ENCODE peak calls at places on chromosomes 13 and 19, in ten cellular contexts. L is heart left ventricle; Y is right atrium auricular region; J is IMR-90; H is left ventricle myocardium inferior; K is CD8-positive, alpha-beta T cell; E is Caco-2; T is BE2C; N is fibroblast of mammary gland; B is K562. C is an unnamed sample.

GRCh38 chr19:6181119-6181518 is 45.7 kb downstream of the ACSBG2 start:
- DNase-seq in L (no peak), Y (no peak), J (no peak), H (no peak), K (no peak), E (no peak), T (no peak), N (no peak), B (no peak), C (no peak)

GRCh38 chr19:40716031-40716654 is 543 bp downstream of the COQ8B start:
- DNase-seq in L (peak; percentile 40), Y (peak; percentile 75), J (peak; percentile 95), H (no peak), K (peak; percentile 64), E (peak; percentile 24), T (peak; percentile 53), N (peak; percentile 97), B (peak; percentile 55), C (no peak)

GRCh38 chr13:101490400-101491015 is 38.0 kb downstream of the ITGBL1 start:
- DNase-seq in L (no peak), Y (no peak), J (no peak), H (no peak), K (no peak), E (no peak), T (no peak), N (peak; percentile 44), B (no peak), C (no peak)

GRCh38 chr13:94173312-94173854 is 306.1 kb downstream of the DCT start:
- DNase-seq in L (no peak), Y (no peak), J (peak; percentile 86), H (no peak), K (no peak), E (no peak), T (no peak), N (peak; percentile 90), B (no peak), C (peak; percentile 56)

GRCh38 chr19:55099557-55100506 is 17.6 kb downstream of the PPP1R12C start:
- DNase-seq in L (no peak), Y (no peak), J (no peak), H (no peak), K (no peak), E (peak; percentile 64), T (no peak), N (no peak), B (peak; percentile 15), C (peak; percentile 22)

GRCh38 chr19:31331536-31331935 is 17.7 kb downstream of the TSHZ3 start:
- DNase-seq in L (no peak), Y (no peak), J (no peak), H (no peak), K (no peak), E (no peak), T (no peak), N (no peak), B (no peak), C (no peak)

GRCh38 chr13:28059214-28059613 is 41.2 kb downstream of the FLT3 start:
- DNase-seq in L (no peak), Y (no peak), J (peak; percentile 15), H (no peak), K (peak; percentile 15), E (peak; percentile 78), T (peak; percentile 51), N (peak; percentile 38), B (peak; percentile 44), C (peak; percentile 26)

GRCh38 chr19:9075064-9075964 is 11.5 kb upstream of the OR1M1 start:
- DNase-seq in L (peak; percentile 53), Y (peak; percentile 73), J (peak; percentile 83), H (peak; percentile 33), K (no peak), E (no peak), T (peak; percentile 54), N (peak; percentile 89), B (peak; percentile 96), C (peak; percentile 96)

GRCh38 chr13:41900918-41901317 is 60.0 kb downstream of the VWA8 start:
- DNase-seq in L (no peak), Y (no peak), J (peak; percentile 20), H (no peak), K (no peak), E (no peak), T (no peak), N (peak; percentile 25), B (no peak), C (no peak)

GRCh38 chr13:41909524-41909923 is 51.4 kb downstream of the VWA8 start:
- DNase-seq in L (no peak), Y (no peak), J (no peak), H (no peak), K (no peak), E (no peak), T (no peak), N (no peak), B (no peak), C (peak; percentile 29)

DNA sequence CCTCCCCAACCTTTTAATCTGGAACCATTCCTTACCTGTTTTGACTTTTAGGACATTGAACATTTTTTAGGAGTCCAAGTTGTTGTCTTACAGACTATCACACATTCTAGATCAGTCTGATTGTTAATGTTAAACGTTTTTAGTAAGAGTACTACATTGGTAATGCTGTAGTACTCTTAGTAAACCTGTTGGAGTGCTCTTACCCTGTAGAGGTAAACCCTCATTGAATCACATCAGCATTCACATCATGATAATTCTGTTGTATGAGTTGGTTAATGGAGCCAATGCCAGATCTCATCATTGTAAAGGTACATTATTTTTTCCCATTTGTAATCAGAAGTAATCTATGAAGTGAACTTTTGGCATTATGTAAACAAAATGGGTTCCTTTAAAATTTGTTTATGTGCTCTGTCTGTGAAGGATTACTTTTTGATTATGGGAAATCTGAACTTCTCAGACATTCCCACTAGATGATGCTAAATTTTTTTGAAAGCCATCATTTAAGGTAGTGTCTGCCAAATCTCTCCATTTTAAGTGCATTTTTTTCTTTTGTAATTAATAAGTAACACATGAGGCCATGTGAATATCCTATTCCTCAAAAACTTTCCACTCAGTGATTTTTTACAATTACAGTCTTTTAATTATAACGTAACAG is 55.2 kb downstream of the VWA8 start:
- DNase-seq in L (no peak), Y (no peak), J (peak; percentile 48), H (no peak), K (no peak), E (peak; percentile 31), T (no peak), N (peak; percentile 68), B (peak; percentile 31), C (peak; percentile 55)
- TF ChIP-seq CTCF in L (peak; percentile 62), Y (no peak), J (peak; percentile 51), H (peak; percentile 64), K (peak; percentile 76), E (peak; percentile 79), T (peak; percentile 65), N (peak; percentile 72), B (peak; percentile 40), C (peak; percentile 73)

GRCh38 chr13:58134525-58134924 is 503.0 kb downstream of the PCDH17 start:
- DNase-seq in L (no peak), Y (no peak), J (no peak), H (no peak), K (no peak), E (no peak), T (no peak), N (no peak), B (no peak), C (no peak)
- H3K4me3 ChIP-seq in L (no peak overlapping the region), Y (no peak overlapping the region), J (no peak overlapping the region), H (no peak overlapping the region), K (no peak overlapping the region), E (no peak overlapping the region), T (no peak overlapping the region), N (no peak overlapping the region), B (no peak overlapping the region), C (no peak overlapping the region)

GRCh38 chr13:45468676-45469075 is 3.9 kb downstream of the COG3 start:
- DNase-seq in L (no peak), Y (no peak), J (no peak), H (no peak), K (no peak), E (no peak), T (no peak), N (no peak), B (no peak), C (no peak)

GRCh38 chr13:45464141-45464686 is 525 bp upstream of the COG3 start:
- DNase-seq in L (no peak), Y (no peak), J (no peak), H (no peak), K (no peak), E (no peak), T (no peak), N (no peak), B (no peak), C (no peak)

GRCh38 chr13:45466359-45466758 is 1.6 kb downstream of the COG3 start:
- DNase-seq in L (no peak), Y (no peak), J (no peak), H (no peak), K (no peak), E (no peak), T (no peak), N (no peak), B (no peak), C (no peak)

DNA sequence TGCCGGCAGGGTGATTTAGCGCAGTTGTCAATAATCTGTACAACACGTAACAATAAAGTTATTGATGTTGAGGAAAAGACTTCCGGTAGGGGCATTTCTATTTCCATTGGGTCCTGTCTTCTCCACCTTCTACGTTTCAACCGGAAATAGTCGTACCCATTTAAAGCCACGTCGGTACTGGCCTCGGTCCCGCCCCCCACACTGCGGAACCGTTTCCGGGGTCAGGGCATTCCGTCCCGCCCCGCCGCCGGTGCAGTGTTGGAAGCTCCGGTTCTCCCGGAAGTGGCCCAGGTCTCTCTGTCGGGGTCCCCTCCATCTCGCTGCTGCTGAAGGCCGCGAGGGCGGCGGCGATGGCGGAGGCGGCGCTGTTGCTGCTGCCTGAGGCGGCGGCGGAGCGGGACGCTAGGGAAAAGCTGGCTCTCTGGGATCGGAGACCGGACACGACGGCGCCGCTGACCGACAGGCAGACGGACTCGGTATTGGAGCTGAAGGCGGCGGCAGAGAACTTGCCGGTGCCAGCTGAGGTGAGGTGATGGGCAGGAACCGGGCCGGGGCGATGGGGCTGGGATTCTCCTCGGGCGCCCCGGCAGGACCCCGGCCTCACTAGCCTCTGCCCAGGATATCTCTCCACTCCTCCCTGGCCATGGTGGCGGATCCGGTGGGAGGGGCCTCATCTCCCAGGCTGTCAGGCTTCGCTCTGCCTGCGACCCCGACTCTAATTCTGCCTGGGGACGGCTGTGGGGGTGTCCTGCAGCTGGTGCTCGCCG is at the start of gene COG3:
- DNase-seq in L (peak; percentile 95), Y (peak; percentile 96), J (peak; percentile 97), H (peak; percentile 94), K (peak; percentile 92), E (peak; percentile 97), T (peak; percentile 94), N (peak; percentile 96), B (peak; percentile 93), C (peak; percentile 98)
- TF ChIP-seq CTCF in L (peak; percentile 47), Y (no peak), J (peak; percentile 37), H (no peak), K (peak; percentile 6), E (peak; percentile 68), T (no peak), N (peak; percentile 40), B (peak; percentile 8), C (no peak)

GRCh38 chr19:48988860-48989259 is 4.2 kb downstream of the GYS1 start:
- DNase-seq in L (no peak), Y (no peak), J (no peak), H (no peak), K (no peak), E (no peak), T (no peak), N (no peak), B (no peak), C (no peak)

GRCh38 chr19:48989701-48990291 is 3.3 kb downstream of the GYS1 start:
- DNase-seq in L (peak; percentile 63), Y (no peak), J (no peak), H (peak; percentile 51), K (no peak), E (peak; percentile 51), T (no peak), N (no peak), B (no peak), C (no peak)

GRCh38 chr19:48991823-48992570 is 1.1 kb downstream of the GYS1 start:
- DNase-seq in L (peak; percentile 74), Y (peak; percentile 78), J (peak; percentile 83), H (peak; percentile 63), K (no peak), E (peak; percentile 59), T (no peak), N (peak; percentile 80), B (peak; percentile 56), C (peak; percentile 89)

GRCh38 chr19:48991011-48991609 is 2.0 kb downstream of the GYS1 start:
- DNase-seq in L (no peak), Y (no peak), J (no peak), H (no peak), K (no peak), E (no peak), T (no peak), N (no peak), B (no peak), C (no peak)

DNA sequence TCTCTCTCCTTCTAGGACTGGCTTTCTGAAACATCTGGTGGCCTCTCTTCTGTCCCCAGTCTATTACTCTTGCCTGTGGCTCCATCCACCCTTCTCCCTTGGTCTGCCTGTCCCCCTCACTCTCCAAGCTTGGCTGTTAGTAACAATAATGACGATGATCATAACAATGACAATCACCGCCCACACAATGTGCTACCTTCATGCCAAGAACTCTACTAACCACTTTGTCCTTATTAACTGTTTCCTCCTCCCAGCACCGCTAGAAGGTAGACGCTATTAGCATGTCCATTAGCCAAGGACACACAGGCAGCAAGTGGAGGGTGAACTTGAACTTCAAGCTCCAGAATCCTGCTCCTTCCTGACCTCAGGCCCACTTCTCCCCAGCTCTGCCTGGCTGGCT is 2.7 kb downstream of the GYS1 start:
- DNase-seq in L (no peak), Y (no peak), J (no peak), H (no peak), K (no peak), E (no peak), T (no peak), N (peak; percentile 27), B (no peak), C (no peak)
- H3K4me3 ChIP-seq in L (peak overlapping the region; percentile 70), Y (no peak overlapping the region), J (no peak overlapping the region), H (peak overlapping the region; percentile 72), K (no peak overlapping the region), E (no peak overlapping the region), T (no peak overlapping the region), N (no peak overlapping the region), B (no peak overlapping the region), C (no peak overlapping the region)